ENCODE peak calls at places on chromosome 1, in four cellular contexts. N is IMR-90, Z is H1, J is H9. G is an unnamed sample.

GRCh38 chr1:165397945-165398344 is 41.4 kb upstream of the LMX1A start:
- DNase-seq in N (peak; percentile 44), Z (no peak), J (peak; percentile 50), G (no peak)

GRCh38 chr1:36115200-36115669 is 9.8 kb downstream of the COL8A2 start:
- DNase-seq in J (no peak), Z (no peak), N (peak; percentile 37), G (no peak)

GRCh38 chr1:231487910-231488309 is 40.6 kb upstream of the TSNAX start:
- DNase-seq in Z (no peak), J (no peak), N (no peak), G (no peak)

GRCh38 chr1:118204106-118204505 is 19.1 kb upstream of the SPAG17 start:
- DNase-seq in N (no peak), Z (no peak), J (no peak), G (no peak)

GRCh38 chr1:172427191-172427590 is 6.7 kb downstream of the C1orf105 start:
- DNase-seq in J (no peak), Z (no peak), N (no peak), G (no peak)

GRCh38 chr1:10768552-10768951 is 27.9 kb downstream of the CASZ1 start:
- DNase-seq in N (no peak), J (no peak), Z (no peak), G (no peak)

GRCh38 chr1:49160677-49161076 is 384.0 kb upstream of the BEND5 start:
- DNase-seq in N (no peak), Z (no peak), J (no peak), G (no peak)

GRCh38 chr1:37506740-37507139 is 7.8 kb downstream of the MEAF6 start:
- DNase-seq in Z (no peak), J (no peak), N (no peak), G (no peak)

GRCh38 chr1:11944358-11944981 is 10.0 kb downstream of the PLOD1 start:
- DNase-seq in Z (peak; percentile 71), N (no peak), J (peak; percentile 80), G (peak; percentile 42)

GRCh38 chr1:203545032-203545816 is 51.3 kb downstream of the OPTC start:
- DNase-seq in N (no peak), J (no peak), Z (no peak), G (no peak)

GRCh38 chr1:7284839-7285435 is 486.2 kb upstream of the VAMP3 start:
- DNase-seq in N (peak; percentile 59), J (no peak), Z (peak; percentile 36), G (no peak)

GRCh38 chr1:200367841-200368534 is 41.8 kb downstream of the ZNF281 start:
- DNase-seq in J (no peak), Z (no peak), N (peak; percentile 85), G (no peak)

GRCh38 chr1:152141971-152142584 is 16.9 kb downstream of the RPTN start:
- DNase-seq in N (peak; percentile 54), Z (peak; percentile 52), J (peak; percentile 36), G (peak; percentile 3)

GRCh38 chr1:1827456-1827855 is 49.2 kb upstream of the NADK start:
- DNase-seq in J (no peak), N (no peak), Z (no peak), G (no peak)

GRCh38 chr1:157113631-157114030 is 14.0 kb upstream of the ETV3L start:
- DNase-seq in Z (no peak), N (no peak), J (peak; percentile 48), G (no peak)

GRCh38 chr1:75345538-75346292 is 211.5 kb downstream of the LHX8 start:
- DNase-seq in N (no peak), J (no peak), Z (no peak), G (no peak)

GRCh38 chr1:22132517-22133235 is 10.2 kb downstream of the WNT4 start:
- DNase-seq in J (no peak), N (peak; percentile 71), Z (no peak), G (no peak)

GRCh38 chr1:215600258-215600792 is 33.2 kb downstream of the KCTD3 start:
- DNase-seq in N (no peak), J (no peak), Z (no peak), G (no peak)

GRCh38 chr1:1510912-1511532 is 940 bp upstream of the ATAD3A start:
- DNase-seq in Z (no peak), J (peak; percentile 77), N (peak; percentile 2), G (peak; percentile 17)

GRCh38 chr1:223358826-223359225 is 5.2 kb downstream of the SUSD4 start:
- DNase-seq in J (no peak), N (no peak), Z (no peak), G (no peak)

GRCh38 chr1:41516168-41516961 is 31.9 kb upstream of the EDN2 start:
- DNase-seq in Z (peak; percentile 99), N (peak; percentile 83), J (peak; percentile 92), G (peak; percentile 88)

GRCh38 chr1:242784807-242785206 is 260.3 kb upstream of the PLD5 start:
- DNase-seq in Z (no peak), N (no peak), J (no peak), G (no peak)

GRCh38 chr1:228001738-228002535 is 4.9 kb upstream of the WNT3A start:
- DNase-seq in J (no peak), N (no peak), Z (no peak), G (no peak)

GRCh38 chr1:6686294-6686693 is 15.3 kb downstream of the DNAJC11 start:
- DNase-seq in N (peak; percentile 50), Z (no peak), J (no peak), G (no peak)

GRCh38 chr1:203669739-203670138 is 43.1 kb downstream of the ATP2B4 start:
- DNase-seq in N (peak; percentile 88), Z (no peak), J (no peak), G (no peak)

GRCh38 chr1:52634111-52634510 is 1.1 kb downstream of the SHISAL2A start:
- DNase-seq in Z (no peak), N (no peak), J (no peak), G (no peak)

GRCh38 chr1:228009828-228010775 is 3.3 kb downstream of the WNT3A start:
- DNase-seq in Z (no peak), N (no peak), J (no peak), G (no peak)

GRCh38 chr1:95013948-95014574 is 58.7 kb downstream of the ALG14 start:
- DNase-seq in N (no peak), Z (no peak), J (no peak), G (no peak)

GRCh38 chr1:29383972-29384371 is 147.7 kb downstream of the PTPRU start:
- DNase-seq in N (peak; percentile 16), Z (no peak), J (no peak), G (no peak)

GRCh38 chr1:232810856-232811255 is 5.6 kb downstream of the MAP10 start:
- DNase-seq in Z (no peak), N (no peak), J (no peak), G (no peak)

GRCh38 chr1:17551755-17552234 is 12.3 kb downstream of the ARHGEF10L start:
- DNase-seq in J (no peak), N (peak; percentile 65), Z (no peak), G (no peak)

GRCh38 chr1:232622378-232622777 is 7.6 kb downstream of the SIPA1L2 start:
- DNase-seq in Z (no peak), N (no peak), J (no peak), G (no peak)

GRCh38 chr1:152967201-152967600 is 3.2 kb upstream of the SPRR4 start:
- DNase-seq in Z (no peak), N (no peak), J (no peak), G (no peak)

GRCh38 chr1:175715791-175716190 is 27.6 kb downstream of the TNR start:
- DNase-seq in N (no peak), J (no peak), Z (no peak), G (no peak)

GRCh38 chr1:164337885-164338284 is 221.1 kb upstream of the PBX1 start:
- DNase-seq in J (no peak), N (no peak), Z (no peak), G (no peak)

GRCh38 chr1:211257831-211258225 is 1.3 kb upstream of the RCOR3 start:
- DNase-seq in J (no peak), Z (no peak), N (peak; percentile 38), G (no peak)

GRCh38 chr1:24277420-24278169 is 41.6 kb upstream of the GRHL3 start:
- DNase-seq in J (no peak), Z (no peak), N (peak; percentile 29), G (no peak)

GRCh38 chr1:165075725-165076370 is 280.7 kb downstream of the LMX1A start:
- DNase-seq in J (peak; percentile 62), Z (no peak), N (peak; percentile 13), G (no peak)

DNA sequence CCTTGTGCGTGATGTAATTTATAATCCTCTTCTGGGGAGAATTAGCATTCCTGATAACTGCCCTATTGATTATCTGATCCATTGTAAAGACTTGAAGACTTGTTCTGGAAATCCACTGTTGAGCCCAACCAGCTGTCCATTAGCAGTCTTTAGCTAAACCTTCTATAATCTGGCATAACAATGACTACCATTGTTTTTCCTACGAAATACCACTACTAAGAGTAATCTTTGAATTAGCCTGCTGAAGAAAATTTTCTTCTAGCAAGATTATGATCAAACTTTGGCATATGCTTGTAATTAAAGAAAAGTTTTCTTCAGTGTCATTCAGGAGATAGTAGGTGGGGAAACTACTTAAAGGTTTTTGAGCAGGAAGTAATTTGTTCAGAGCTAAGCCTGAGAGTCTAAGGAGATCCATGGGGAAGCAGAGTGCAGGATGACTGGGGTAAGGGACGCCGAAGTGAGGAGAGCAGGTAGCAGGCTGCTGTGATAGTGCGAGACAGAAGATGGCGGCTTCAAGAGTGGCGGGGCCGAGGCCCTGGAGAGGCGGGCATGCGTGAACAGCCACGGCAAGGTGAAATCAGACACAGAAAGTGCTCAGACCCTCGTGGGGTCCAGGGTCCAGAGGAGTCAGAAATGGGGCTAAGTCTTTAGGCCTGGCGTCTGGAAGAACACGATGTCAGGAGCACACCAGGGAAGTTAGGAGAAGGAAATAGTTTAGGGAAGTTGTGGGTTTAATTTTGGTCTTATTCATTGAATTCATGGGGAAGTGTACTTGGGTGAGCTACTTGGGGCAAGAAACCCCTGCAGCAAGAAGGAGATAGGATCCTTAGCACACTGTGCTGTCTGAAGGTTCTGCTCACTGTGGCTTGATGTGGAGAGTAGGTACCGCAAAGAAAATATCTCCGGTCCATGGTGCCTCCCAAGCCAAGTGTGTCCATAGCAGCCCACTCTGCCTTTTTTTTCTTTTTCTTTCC is 112.6 kb upstream of the ADAR start:
- DNase-seq in Z (no peak), N (no peak), J (no peak), G (no peak)
- H3K14ac ChIP-seq in Z (no peak overlapping the region), N (no peak overlapping the region), J (no peak overlapping the region), G (no peak overlapping the region)

GRCh38 chr1:224510880-224511645 is 76.5 kb upstream of the WDR26 start:
- DNase-seq in J (no peak), N (peak; percentile 73), Z (no peak), G (no peak)
- H3K14ac ChIP-seq in J (no peak overlapping the region), N (peak overlapping the region; percentile 97), Z (no peak overlapping the region), G (no peak overlapping the region)

GRCh38 chr1:40315795-40316594 is 1.1 kb downstream of the COL9A2 start:
- DNase-seq in J (peak; percentile 51), Z (peak; percentile 73), N (no peak), G (peak; percentile 48)
- H3K14ac ChIP-seq in J (no peak overlapping the region), Z (no peak overlapping the region), N (no peak overlapping the region), G (no peak overlapping the region)

GRCh38 chr1:31412732-31413404 is at the start of gene SERINC2:
- DNase-seq in J (peak; percentile 69), Z (peak; percentile 81), N (no peak), G (peak; percentile 26)
- H3K14ac ChIP-seq in J (peak within 1 kb of the TSS; percentile 96), Z (no peak within 1 kb of the TSS), N (peak within 1 kb of the TSS; percentile 98), G (peak within 1 kb of the TSS; percentile 97)

DNA sequence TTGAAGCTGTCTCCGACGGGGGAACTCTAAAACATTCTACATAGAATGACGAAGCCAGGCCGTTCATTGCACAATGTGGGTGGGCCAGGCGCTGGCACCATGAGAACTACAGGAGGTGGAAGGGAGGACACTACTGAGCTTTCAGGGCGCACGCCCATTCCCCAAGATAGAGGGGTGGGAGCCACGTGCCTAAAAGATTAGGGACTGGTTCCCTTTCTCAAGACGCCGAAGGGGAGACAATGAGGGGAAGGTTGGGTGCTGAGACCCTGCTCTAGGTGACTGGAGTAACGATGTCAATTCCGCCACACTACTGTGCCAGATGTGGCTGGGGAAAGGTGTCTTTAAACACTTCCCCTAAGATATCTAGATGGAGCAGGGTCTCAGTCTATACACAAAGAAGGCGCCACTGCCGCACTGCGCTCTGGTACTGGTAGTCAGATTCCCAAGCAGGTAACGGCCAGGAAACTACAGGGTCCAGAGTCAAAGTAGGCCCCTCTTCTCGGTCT is 782 bp downstream of the CSDE1 start:
- DNase-seq in Z (no peak), N (peak; percentile 58), J (no peak), G (no peak)
- H3K14ac ChIP-seq in Z (no peak overlapping the region), N (peak overlapping the region; percentile 86), J (peak overlapping the region; percentile 88), G (no peak overlapping the region)

G was measured in neuronal stem cell.